ENCODE peak calls at places on chromosomes 11 and 22, in nine cellular contexts. R, A, W, M, T, E, S, F and J are unnamed samples.

GRCh38 chr11:123407124-123407995 is 22.7 kb upstream of the GRAMD1B start:
- DNase-seq in T (peak; percentile 80), M (no peak), F (no peak), E (peak; percentile 94), A (peak; percentile 47), S (peak; percentile 67), R (peak; percentile 61), W (no peak), J (peak; percentile 40)

GRCh38 chr22:17734197-17734596 is 40.1 kb downstream of the BID start:
- DNase-seq in S (no peak), A (no peak), E (no peak), F (no peak), M (no peak), T (peak; percentile 67), R (peak; percentile 18), W (no peak), J (no peak)

GRCh38 chr22:39535302-39535805 is 2.8 kb upstream of the RPS19BP1 start:
- DNase-seq in M (no peak), F (no peak), T (no peak), R (no peak), A (no peak), E (peak; percentile 67), W (no peak), S (no peak), J (no peak)

GRCh38 chr22:46036558-46037408 is 59.8 kb upstream of the WNT7B start:
- DNase-seq in A (no peak), S (peak; percentile 64), R (peak; percentile 47), E (peak; percentile 74), W (peak; percentile 47), T (peak; percentile 36), F (no peak), M (no peak), J (no peak)

GRCh38 chr22:43824724-43825485 is 12.8 kb upstream of the EFCAB6 start:
- DNase-seq in S (peak; percentile 28), M (no peak), A (no peak), E (no peak), R (no peak), F (no peak), T (no peak), W (no peak), J (no peak)

GRCh38 chr11:66316849-66317251 is at the start of gene CD248:
- DNase-seq in S (peak; percentile 89), T (peak; percentile 90), F (no peak), M (no peak), W (no peak), E (peak; percentile 75), A (peak; percentile 72), R (peak; percentile 34), J (no peak)

GRCh38 chr11:8102965-8103364 is 22.0 kb downstream of the TUB start:
- DNase-seq in W (no peak), F (no peak), M (no peak), A (no peak), E (no peak), S (no peak), T (no peak), R (no peak), J (no peak)

GRCh38 chr22:27558658-27559371 is 242.7 kb downstream of the MN1 start:
- DNase-seq in R (no peak), M (no peak), A (no peak), T (no peak), E (no peak), F (no peak), W (no peak), S (no peak), J (no peak)

GRCh38 chr11:126880872-126881271 is 119.7 kb downstream of the KIRREL3 start:
- DNase-seq in S (no peak), E (no peak), R (no peak), T (no peak), W (no peak), A (no peak), F (no peak), M (no peak), J (no peak)

GRCh38 chr22:24824250-24824649 is 18.2 kb downstream of the SGSM1 start:
- DNase-seq in T (no peak), E (no peak), R (no peak), S (no peak), A (no peak), F (no peak), M (no peak), W (no peak), J (no peak)